ENCODE peak calls at places on chromosomes 5 and 9, in nine cellular contexts. U is NCI-H2029, Q is uterus, J is HTR-8/SVneo, M is foreskin keratinocyte, L is Peyer's patch, V is HT1080, W is NCI-H1092, Z is kidney glomerular epithelial cell. Y is an unnamed sample.

GRCh38 chr9:29730096-29730621 is 2156.9 kb upstream of the C9orf72 start:
- DNase-seq in W (no peak), Q (no peak), U (no peak), L (no peak), M (no peak), J (no peak), V (no peak), Z (peak; percentile 39), Y (no peak)

GRCh38 chr5:116640236-116640635 is 65.6 kb upstream of the SEMA6A start:
- DNase-seq in U (no peak), V (no peak), M (no peak), J (no peak), W (no peak), Z (no peak), L (no peak), Q (no peak), Y (no peak)

GRCh38 chr9:131033269-131034224 is 24.6 kb downstream of the LAMC3 start:
- DNase-seq in L (no peak), M (no peak), Q (no peak), V (no peak), J (no peak), U (no peak), Z (no peak), W (no peak), Y (no peak)

GRCh38 chr5:84248013-84248412 is 136.7 kb downstream of the EDIL3 start:
- DNase-seq in J (no peak), U (no peak), L (no peak), M (no peak), V (no peak), W (no peak), Z (peak; percentile 64), Q (no peak), Y (no peak)

GRCh38 chr9:113574381-113575262 is 111.1 kb downstream of the RGS3 start:
- DNase-seq in L (no peak), Z (no peak), Q (peak; percentile 8), U (no peak), M (peak; percentile 72), V (no peak), W (no peak), J (no peak), Y (no peak)

GRCh38 chr5:58958701-58959100 is 375.8 kb downstream of the RAB3C start:
- DNase-seq in V (no peak), U (no peak), Q (no peak), W (no peak), J (no peak), Z (no peak), L (no peak), M (no peak), Y (no peak)

GRCh38 chr9:34663296-34663590 is 786 bp upstream of the CCL27 start:
- DNase-seq in V (no peak), Q (no peak), U (no peak), L (no peak), Z (no peak), J (no peak), W (no peak), M (peak; percentile 43), Y (no peak)

GRCh38 chr5:5752844-5753243 is 330.4 kb downstream of the ICE1 start:
- DNase-seq in V (no peak), U (no peak), M (no peak), W (no peak), Q (no peak), Z (no peak), J (no peak), L (no peak), Y (no peak)

GRCh38 chr5:81140942-81141341 is 92.2 kb upstream of the CKMT2 start:
- DNase-seq in Z (no peak), M (no peak), U (no peak), J (no peak), W (no peak), V (no peak), Q (peak; percentile 31), L (no peak), Y (no peak)

GRCh38 chr9:36862206-36863145 is 171.6 kb downstream of the PAX5 start:
- DNase-seq in Z (peak; percentile 33), L (peak; percentile 64), J (peak; percentile 44), Q (no peak), W (no peak), V (peak; percentile 21), U (no peak), M (no peak), Y (no peak)

GRCh38 chr9:27856054-27856453 is 282.8 kb upstream of the C9orf72 start:
- DNase-seq in W (no peak), V (no peak), J (no peak), L (no peak), Z (no peak), Q (no peak), M (no peak), U (no peak), Y (no peak)

GRCh38 chr5:177290816-177291596 is 12.5 kb downstream of the RAB24 start:
- DNase-seq in J (no peak), U (no peak), Z (no peak), Q (no peak), M (no peak), V (no peak), W (no peak), L (no peak), Y (no peak)

GRCh38 chr5:86011937-86012336 is 605.8 kb upstream of the COX7C start:
- DNase-seq in J (no peak), V (no peak), Q (no peak), L (no peak), W (no peak), M (no peak), U (no peak), Z (no peak), Y (no peak)

GRCh38 chr5:141753971-141754713 is 72.1 kb upstream of the ARAP3 start:
- DNase-seq in Z (peak; percentile 11), M (peak; percentile 22), V (peak; percentile 32), U (no peak), W (no peak), L (no peak), J (peak; percentile 59), Q (no peak), Y (no peak)

GRCh38 chr9:110105107-110105506 is 102.9 kb downstream of the C9orf152 start:
- DNase-seq in Q (no peak), W (no peak), V (no peak), J (no peak), U (no peak), L (no peak), Z (peak; percentile 60), M (no peak), Y (no peak)

GRCh38 chr9:117249799-117250198 is 165.1 kb downstream of the ASTN2 start:
- DNase-seq in M (no peak), J (no peak), U (no peak), Z (no peak), L (no peak), W (no peak), V (no peak), Q (no peak), Y (no peak)

GRCh38 chr5:19795218-19795617 is 192.8 kb downstream of the CDH18 start:
- DNase-seq in Z (no peak), M (no peak), J (peak; percentile 13), L (no peak), Q (no peak), V (peak; percentile 36), U (no peak), W (no peak), Y (no peak)

GRCh38 chr9:35981704-35982103 is 23.8 kb upstream of the OR2S2 start:
- DNase-seq in Q (no peak), J (no peak), U (no peak), M (no peak), W (no peak), Z (no peak), V (no peak), L (no peak), Y (no peak)

GRCh38 chr5:91384671-91385430 is 1.7 kb upstream of the ARRDC3 start:
- DNase-seq in W (peak; percentile 82), L (no peak), Q (peak; percentile 22), M (peak; percentile 61), Z (peak; percentile 93), V (peak; percentile 84), U (peak; percentile 95), J (peak; percentile 81), Y (peak; percentile 20)

GRCh38 chr5:180084638-180085561 is 13.3 kb upstream of the RNF130 start:
- DNase-seq in V (no peak), W (no peak), Z (no peak), M (no peak), L (peak; percentile 64), J (no peak), Q (no peak), U (peak; percentile 96), Y (no peak)

GRCh38 chr9:83715794-83716193 is 8.0 kb upstream of the UBQLN1 start:
- DNase-seq in W (no peak), V (no peak), Q (no peak), L (no peak), M (no peak), U (no peak), J (no peak), Z (no peak), Y (no peak)

GRCh38 chr5:177091232-177091631 is 4.5 kb downstream of the FGFR4 start:
- DNase-seq in Z (no peak), U (no peak), M (no peak), Q (no peak), L (no peak), V (no peak), W (no peak), J (no peak), Y (no peak)

GRCh38 chr5:27011274-27011673 is 27.1 kb downstream of the CDH9 start:
- DNase-seq in M (no peak), J (no peak), W (no peak), U (no peak), L (no peak), Z (no peak), V (no peak), Q (no peak), Y (no peak)

GRCh38 chr9:123763910-123764588 is 165.9 kb downstream of the DENND1A start:
- DNase-seq in Q (no peak), M (peak; percentile 20), W (no peak), J (peak; percentile 17), V (peak; percentile 3), U (no peak), L (no peak), Z (peak; percentile 92), Y (no peak)

GRCh38 chr9:77063645-77064285 is 44.3 kb downstream of the FOXB2 start:
- DNase-seq in W (no peak), J (peak; percentile 20), V (peak; percentile 81), Z (peak; percentile 40), U (no peak), M (peak; percentile 52), Q (no peak), L (no peak), Y (no peak)

GRCh38 chr5:67081259-67081658 is 115.3 kb downstream of the CD180 start:
- DNase-seq in L (no peak), V (no peak), Z (no peak), M (no peak), U (peak; percentile 44), W (no peak), Q (no peak), J (no peak), Y (no peak)

GRCh38 chr5:9789818-9790217 is 159.7 kb upstream of the TAS2R1 start:
- DNase-seq in M (no peak), Q (no peak), Z (no peak), J (no peak), W (no peak), V (no peak), U (peak; percentile 1), L (no peak), Y (no peak)

GRCh38 chr9:101050650-101051049 is 22.1 kb downstream of the PLPPR1 start:
- DNase-seq in J (no peak), L (no peak), W (no peak), V (no peak), Q (no peak), Z (no peak), M (no peak), U (no peak), Y (no peak)

GRCh38 chr5:6829150-6829784 is 116.0 kb downstream of the TENT4A start:
- DNase-seq in L (no peak), U (no peak), Q (no peak), Z (peak; percentile 43), V (no peak), M (peak; percentile 2), W (no peak), J (no peak), Y (no peak)

GRCh38 chr5:40678021-40678939 is 1.4 kb upstream of the PTGER4 start:
- DNase-seq in L (no peak), U (no peak), Z (peak; percentile 49), W (no peak), V (peak; percentile 27), J (no peak), M (no peak), Q (no peak), Y (no peak)

GRCh38 chr5:159515909-159516415 is 185.7 kb upstream of the IL12B start:
- DNase-seq in J (peak; percentile 34), Q (peak; percentile 65), L (peak; percentile 63), Z (peak; percentile 68), M (no peak), U (peak; percentile 33), V (peak; percentile 81), W (no peak), Y (no peak)